ENCODE peak calls at places on chromosomes 2 and 18, in nine cellular contexts. One of them, this sample, is unnamed.

GRCh38 chr2:141806090-141806489 is 324.7 kb downstream of the LRP1B start:
- DNase-seq in pons: no peak
- DNase-seq in effector memory CD4-positive, alpha-beta T cell: no peak
- DNase-seq in RPMI7951: no peak
- DNase-seq in Panc1: no peak
- DNase-seq in NCI-H226: no peak
- DNase-seq in A172: no peak
- DNase-seq in NCI-H1694: no peak
- DNase-seq in GM10248: no peak
- DNase-seq in this sample: no peak

GRCh38 chr18:28041366-28041765 is 135.6 kb downstream of the CDH2 start:
- DNase-seq in A172: no peak
- DNase-seq in NCI-H226: peak; percentile 64
- DNase-seq in pons: no peak
- DNase-seq in GM10248: no peak
- DNase-seq in Panc1: no peak
- DNase-seq in NCI-H1694: no peak
- DNase-seq in effector memory CD4-positive, alpha-beta T cell: no peak
- DNase-seq in RPMI7951: peak; percentile 73
- DNase-seq in this sample: no peak

GRCh38 chr18:38307919-38308318 is 742.3 kb upstream of the CELF4 start:
- DNase-seq in RPMI7951: no peak
- DNase-seq in pons: no peak
- DNase-seq in NCI-H226: no peak
- DNase-seq in GM10248: no peak
- DNase-seq in A172: no peak
- DNase-seq in Panc1: no peak
- DNase-seq in effector memory CD4-positive, alpha-beta T cell: no peak
- DNase-seq in NCI-H1694: no peak
- DNase-seq in this sample: no peak

GRCh38 chr2:172457606-172458005 is 30.2 kb downstream of the ITGA6 start:
- DNase-seq in NCI-H1694: no peak
- DNase-seq in effector memory CD4-positive, alpha-beta T cell: no peak
- DNase-seq in Panc1: no peak
- DNase-seq in pons: no peak
- DNase-seq in GM10248: no peak
- DNase-seq in A172: no peak
- DNase-seq in NCI-H226: no peak
- DNase-seq in RPMI7951: no peak
- DNase-seq in this sample: no peak

GRCh38 chr2:37181726-37182684 is 6.5 kb downstream of the SULT6B1 start:
- DNase-seq in GM10248: no peak
- DNase-seq in effector memory CD4-positive, alpha-beta T cell: no peak
- DNase-seq in RPMI7951: peak; percentile 63
- DNase-seq in NCI-H226: no peak
- DNase-seq in Panc1: no peak
- DNase-seq in pons: no peak
- DNase-seq in NCI-H1694: no peak
- DNase-seq in A172: peak; percentile 71
- DNase-seq in this sample: no peak

GRCh38 chr2:202491514-202491913 is 115.4 kb downstream of the BMPR2 start:
- DNase-seq in A172: no peak
- DNase-seq in GM10248: no peak
- DNase-seq in NCI-H1694: no peak
- DNase-seq in RPMI7951: no peak
- DNase-seq in Panc1: no peak
- DNase-seq in NCI-H226: no peak
- DNase-seq in pons: peak; percentile 19
- DNase-seq in effector memory CD4-positive, alpha-beta T cell: no peak
- DNase-seq in this sample: no peak

GRCh38 chr2:102743259-102743658 is 18.6 kb upstream of the TMEM182 start:
- DNase-seq in GM10248: no peak
- DNase-seq in RPMI7951: no peak
- DNase-seq in effector memory CD4-positive, alpha-beta T cell: no peak
- DNase-seq in pons: no peak
- DNase-seq in Panc1: no peak
- DNase-seq in A172: no peak
- DNase-seq in NCI-H1694: no peak
- DNase-seq in NCI-H226: no peak
- DNase-seq in this sample: no peak

GRCh38 chr2:121475811-121476571 is 54.7 kb upstream of the RNU4ATAC start:
- DNase-seq in NCI-H1694: no peak
- DNase-seq in NCI-H226: peak; percentile 18
- DNase-seq in A172: no peak
- DNase-seq in effector memory CD4-positive, alpha-beta T cell: no peak
- DNase-seq in RPMI7951: no peak
- DNase-seq in Panc1: no peak
- DNase-seq in GM10248: no peak
- DNase-seq in pons: no peak
- DNase-seq in this sample: no peak

GRCh38 chr2:9738718-9739496 is 104.4 kb upstream of the TAF1B start:
- DNase-seq in A172: no peak
- DNase-seq in GM10248: peak; percentile 28
- DNase-seq in effector memory CD4-positive, alpha-beta T cell: no peak
- DNase-seq in Panc1: no peak
- DNase-seq in RPMI7951: no peak
- DNase-seq in NCI-H226: no peak
- DNase-seq in pons: no peak
- DNase-seq in NCI-H1694: no peak
- DNase-seq in this sample: no peak

GRCh38 chr18:3579701-3580100 is 129.7 kb downstream of the TGIF1 start:
- DNase-seq in NCI-H226: peak; percentile 81
- DNase-seq in RPMI7951: peak; percentile 77
- DNase-seq in GM10248: no peak
- DNase-seq in A172: peak; percentile 51
- DNase-seq in Panc1: no peak
- DNase-seq in NCI-H1694: no peak
- DNase-seq in pons: no peak
- DNase-seq in effector memory CD4-positive, alpha-beta T cell: no peak
- DNase-seq in this sample: no peak

GRCh38 chr2:216081487-216082387 is at the start of the genes PECR and TMEM169:
- DNase-seq in NCI-H226: no peak
- DNase-seq in pons: peak; percentile 74
- DNase-seq in A172: peak; percentile 71
- DNase-seq in GM10248: peak; percentile 93
- DNase-seq in NCI-H1694: peak; percentile 38
- DNase-seq in RPMI7951: peak; percentile 75
- DNase-seq in effector memory CD4-positive, alpha-beta T cell: peak; percentile 60
- DNase-seq in Panc1: no peak
- DNase-seq in this sample: peak; percentile 79

GRCh38 chr18:67511840-67512239 is 4.7 kb downstream of the DSEL start:
- DNase-seq in A172: no peak
- DNase-seq in NCI-H1694: no peak
- DNase-seq in Panc1: no peak
- DNase-seq in pons: peak; percentile 88
- DNase-seq in RPMI7951: no peak
- DNase-seq in GM10248: no peak
- DNase-seq in effector memory CD4-positive, alpha-beta T cell: no peak
- DNase-seq in NCI-H226: no peak
- DNase-seq in this sample: no peak

GRCh38 chr2:8453904-8454302 is 228.0 kb upstream of the ID2 start:
- DNase-seq in RPMI7951: peak; percentile 18
- DNase-seq in Panc1: no peak
- DNase-seq in NCI-H226: peak; percentile 20
- DNase-seq in pons: no peak
- DNase-seq in A172: peak; percentile 74
- DNase-seq in effector memory CD4-positive, alpha-beta T cell: no peak
- DNase-seq in NCI-H1694: no peak
- DNase-seq in GM10248: no peak
- DNase-seq in this sample: no peak

GRCh38 chr2:110744429-110744828 is 12.1 kb downstream of the ACOXL start:
- DNase-seq in NCI-H226: no peak
- DNase-seq in NCI-H1694: no peak
- DNase-seq in A172: no peak
- DNase-seq in effector memory CD4-positive, alpha-beta T cell: no peak
- DNase-seq in GM10248: no peak
- DNase-seq in Panc1: no peak
- DNase-seq in RPMI7951: no peak
- DNase-seq in pons: no peak
- DNase-seq in this sample: no peak

GRCh38 chr2:44490726-44491125 is 129.0 kb downstream of the CAMKMT start:
- DNase-seq in effector memory CD4-positive, alpha-beta T cell: no peak
- DNase-seq in A172: no peak
- DNase-seq in NCI-H1694: no peak
- DNase-seq in RPMI7951: no peak
- DNase-seq in GM10248: no peak
- DNase-seq in NCI-H226: no peak
- DNase-seq in Panc1: no peak
- DNase-seq in pons: no peak
- DNase-seq in this sample: no peak

GRCh38 chr18:52670903-52671302 is 330.9 kb downstream of the DCC start:
- DNase-seq in Panc1: no peak
- DNase-seq in GM10248: no peak
- DNase-seq in pons: peak; percentile 58
- DNase-seq in A172: no peak
- DNase-seq in RPMI7951: no peak
- DNase-seq in effector memory CD4-positive, alpha-beta T cell: no peak
- DNase-seq in NCI-H226: no peak
- DNase-seq in NCI-H1694: peak; percentile 44
- DNase-seq in this sample: no peak

GRCh38 chr18:76989647-76990190 is 142.9 kb downstream of the MBP start:
- DNase-seq in pons: no peak
- DNase-seq in effector memory CD4-positive, alpha-beta T cell: no peak
- DNase-seq in RPMI7951: no peak
- DNase-seq in NCI-H1694: no peak
- DNase-seq in GM10248: no peak
- DNase-seq in Panc1: no peak
- DNase-seq in NCI-H226: no peak
- DNase-seq in A172: no peak
- DNase-seq in this sample: no peak

GRCh38 chr2:197229509-197230458 is 80.8 kb downstream of the ANKRD44 start:
- DNase-seq in NCI-H226: no peak
- DNase-seq in RPMI7951: peak; percentile 73
- DNase-seq in A172: peak; percentile 44
- DNase-seq in pons: no peak
- DNase-seq in NCI-H1694: no peak
- DNase-seq in GM10248: no peak
- DNase-seq in Panc1: no peak
- DNase-seq in effector memory CD4-positive, alpha-beta T cell: no peak
- DNase-seq in this sample: no peak

GRCh38 chr2:44649426-44649825 is 287.7 kb downstream of the CAMKMT start:
- DNase-seq in RPMI7951: no peak
- DNase-seq in GM10248: no peak
- DNase-seq in NCI-H1694: no peak
- DNase-seq in effector memory CD4-positive, alpha-beta T cell: no peak
- DNase-seq in pons: no peak
- DNase-seq in NCI-H226: no peak
- DNase-seq in A172: no peak
- DNase-seq in Panc1: no peak
- DNase-seq in this sample: no peak

GRCh38 chr2:200396726-200397348 is 90.3 kb downstream of the SPATS2L start:
- DNase-seq in NCI-H1694: no peak
- DNase-seq in GM10248: no peak
- DNase-seq in A172: no peak
- DNase-seq in NCI-H226: no peak
- DNase-seq in RPMI7951: no peak
- DNase-seq in pons: peak; percentile 26
- DNase-seq in effector memory CD4-positive, alpha-beta T cell: no peak
- DNase-seq in Panc1: no peak
- DNase-seq in this sample: no peak

GRCh38 chr2:42171396-42171971 is 2.3 kb downstream of the EML4 start:
- DNase-seq in A172: no peak
- DNase-seq in RPMI7951: peak; percentile 16
- DNase-seq in Panc1: no peak
- DNase-seq in NCI-H1694: no peak
- DNase-seq in NCI-H226: no peak
- DNase-seq in pons: peak; percentile 21
- DNase-seq in effector memory CD4-positive, alpha-beta T cell: no peak
- DNase-seq in GM10248: peak; percentile 45
- DNase-seq in this sample: peak; percentile 30

GRCh38 chr2:68345129-68345875 is 19.8 kb upstream of the PLEK start:
- DNase-seq in NCI-H226: no peak
- DNase-seq in GM10248: no peak
- DNase-seq in A172: no peak
- DNase-seq in effector memory CD4-positive, alpha-beta T cell: no peak
- DNase-seq in Panc1: no peak
- DNase-seq in pons: no peak
- DNase-seq in RPMI7951: no peak
- DNase-seq in NCI-H1694: no peak
- DNase-seq in this sample: no peak

GRCh38 chr18:36811955-36812354 is 16.8 kb downstream of the TPGS2 start:
- DNase-seq in GM10248: no peak
- DNase-seq in NCI-H1694: no peak
- DNase-seq in RPMI7951: no peak
- DNase-seq in NCI-H226: no peak
- DNase-seq in Panc1: no peak
- DNase-seq in pons: no peak
- DNase-seq in A172: no peak
- DNase-seq in effector memory CD4-positive, alpha-beta T cell: no peak
- DNase-seq in this sample: no peak

GRCh38 chr2:164495491-164496223 is 125.6 kb downstream of the GRB14 start:
- DNase-seq in GM10248: no peak
- DNase-seq in RPMI7951: peak; percentile 53
- DNase-seq in NCI-H226: peak; percentile 38
- DNase-seq in pons: peak; percentile 95
- DNase-seq in A172: peak; percentile 78
- DNase-seq in effector memory CD4-positive, alpha-beta T cell: no peak
- DNase-seq in Panc1: peak; percentile 33
- DNase-seq in NCI-H1694: no peak
- DNase-seq in this sample: no peak

GRCh38 chr2:221731432-221731831 is 159.3 kb upstream of the EPHA4 start:
- DNase-seq in pons: no peak
- DNase-seq in Panc1: no peak
- DNase-seq in GM10248: no peak
- DNase-seq in NCI-H1694: no peak
- DNase-seq in RPMI7951: no peak
- DNase-seq in NCI-H226: no peak
- DNase-seq in A172: no peak
- DNase-seq in effector memory CD4-positive, alpha-beta T cell: no peak
- DNase-seq in this sample: no peak

GRCh38 chr2:221494556-221494955 is 77.5 kb downstream of the EPHA4 start:
- DNase-seq in effector memory CD4-positive, alpha-beta T cell: no peak
- DNase-seq in pons: no peak
- DNase-seq in A172: peak; percentile 75
- DNase-seq in Panc1: no peak
- DNase-seq in GM10248: no peak
- DNase-seq in NCI-H226: peak; percentile 88
- DNase-seq in NCI-H1694: no peak
- DNase-seq in RPMI7951: peak; percentile 68
- DNase-seq in this sample: no peak

GRCh38 chr2:197011777-197012641 is 85.5 kb upstream of the PGAP1 start:
- DNase-seq in NCI-H226: peak; percentile 9
- DNase-seq in GM10248: peak; percentile 41
- DNase-seq in effector memory CD4-positive, alpha-beta T cell: no peak
- DNase-seq in A172: peak; percentile 61
- DNase-seq in pons: peak; percentile 94
- DNase-seq in Panc1: no peak
- DNase-seq in NCI-H1694: peak; percentile 69
- DNase-seq in RPMI7951: peak; percentile 62
- DNase-seq in this sample: peak; percentile 28

GRCh38 chr2:53188846-53189245 is 578.8 kb upstream of the CHAC2 start:
- DNase-seq in NCI-H226: no peak
- DNase-seq in RPMI7951: no peak
- DNase-seq in Panc1: no peak
- DNase-seq in pons: no peak
- DNase-seq in NCI-H1694: no peak
- DNase-seq in GM10248: no peak
- DNase-seq in effector memory CD4-positive, alpha-beta T cell: no peak
- DNase-seq in A172: no peak
- DNase-seq in this sample: no peak

GRCh38 chr2:202060218-202060617 is 12.8 kb upstream of the KIAA2012 start:
- DNase-seq in effector memory CD4-positive, alpha-beta T cell: no peak
- DNase-seq in NCI-H226: no peak
- DNase-seq in pons: no peak
- DNase-seq in NCI-H1694: no peak
- DNase-seq in A172: no peak
- DNase-seq in RPMI7951: no peak
- DNase-seq in GM10248: no peak
- DNase-seq in Panc1: no peak
- DNase-seq in this sample: no peak

GRCh38 chr2:25035537-25036220 is 6.2 kb upstream of the EFR3B start:
- DNase-seq in NCI-H226: no peak
- DNase-seq in A172: no peak
- DNase-seq in GM10248: no peak
- DNase-seq in RPMI7951: no peak
- DNase-seq in NCI-H1694: no peak
- DNase-seq in pons: no peak
- DNase-seq in effector memory CD4-positive, alpha-beta T cell: no peak
- DNase-seq in Panc1: no peak
- DNase-seq in this sample: no peak

GRCh38 chr18:79680100-79680879 is 687 bp downstream of the CTDP1 start:
- DNase-seq in NCI-H1694: no peak
- DNase-seq in effector memory CD4-positive, alpha-beta T cell: no peak
- DNase-seq in GM10248: no peak
- DNase-seq in A172: no peak
- DNase-seq in RPMI7951: peak; percentile 48
- DNase-seq in NCI-H226: no peak
- DNase-seq in pons: no peak
- DNase-seq in Panc1: no peak
- DNase-seq in this sample: no peak